ENCODE peak calls at places on chromosome 1, in six cellular contexts. M is cardiac fibroblast, D is Peyer's patch, P is fibroblast of pulmonary artery, G is left ventricle myocardium inferior, K is fibroblast of mammary gland. Z is an unnamed sample.

GRCh38 chr1:118902299-118903270 is 85.6 kb downstream of the TBX15 start:
- DNase-seq in K (peak), M (peak), G (no peak), D (no peak), P (no peak), Z (peak)

GRCh38 chr1:156387899-156388813 is 19.1 kb downstream of the RHBG start:
- DNase-seq in K (no peak), M (no peak), D (no peak), P (no peak), G (no peak), Z (no peak)

GRCh38 chr1:202618387-202619022 is 91.7 kb downstream of the SYT2 start:
- DNase-seq in K (peak), P (peak), D (no peak), M (peak), G (no peak), Z (peak)

GRCh38 chr1:59077739-59078503 is 219.0 kb upstream of the FGGY start:
- DNase-seq in P (no peak), G (no peak), M (no peak), D (no peak), K (no peak), Z (no peak)

GRCh38 chr1:150513275-150513885 is 2.2 kb upstream of the FALEC start:
- DNase-seq in K (peak), D (no peak), G (no peak), P (no peak), M (no peak), Z (no peak)

GRCh38 chr1:119080586-119080985 is 59.9 kb downstream of the WARS2 start:
- DNase-seq in K (peak), G (no peak), M (peak), D (no peak), P (peak), Z (peak)

GRCh38 chr1:26684763-26685162 is 11.1 kb upstream of the ARID1A start:
- DNase-seq in M (no peak), D (no peak), K (no peak), G (no peak), P (no peak), Z (no peak)

GRCh38 chr1:6447818-6448748 is 17.9 kb downstream of the TNFRSF25 start:
- DNase-seq in K (no peak), D (peak), M (no peak), P (no peak), G (no peak), Z (no peak)

GRCh38 chr1:201295346-201295745 is 12.0 kb downstream of the PKP1 start:
- DNase-seq in D (no peak), M (no peak), K (no peak), P (no peak), G (no peak), Z (no peak)

GRCh38 chr1:19450811-19451564 is 34.4 kb downstream of the CAPZB start:
- DNase-seq in G (no peak), D (no peak), P (peak), M (peak), K (peak), Z (peak)
- H3K4me3 ChIP-seq in G (no peak), D (no peak), P (no peak), M (no peak), K (no peak), Z (no peak)

DNA sequence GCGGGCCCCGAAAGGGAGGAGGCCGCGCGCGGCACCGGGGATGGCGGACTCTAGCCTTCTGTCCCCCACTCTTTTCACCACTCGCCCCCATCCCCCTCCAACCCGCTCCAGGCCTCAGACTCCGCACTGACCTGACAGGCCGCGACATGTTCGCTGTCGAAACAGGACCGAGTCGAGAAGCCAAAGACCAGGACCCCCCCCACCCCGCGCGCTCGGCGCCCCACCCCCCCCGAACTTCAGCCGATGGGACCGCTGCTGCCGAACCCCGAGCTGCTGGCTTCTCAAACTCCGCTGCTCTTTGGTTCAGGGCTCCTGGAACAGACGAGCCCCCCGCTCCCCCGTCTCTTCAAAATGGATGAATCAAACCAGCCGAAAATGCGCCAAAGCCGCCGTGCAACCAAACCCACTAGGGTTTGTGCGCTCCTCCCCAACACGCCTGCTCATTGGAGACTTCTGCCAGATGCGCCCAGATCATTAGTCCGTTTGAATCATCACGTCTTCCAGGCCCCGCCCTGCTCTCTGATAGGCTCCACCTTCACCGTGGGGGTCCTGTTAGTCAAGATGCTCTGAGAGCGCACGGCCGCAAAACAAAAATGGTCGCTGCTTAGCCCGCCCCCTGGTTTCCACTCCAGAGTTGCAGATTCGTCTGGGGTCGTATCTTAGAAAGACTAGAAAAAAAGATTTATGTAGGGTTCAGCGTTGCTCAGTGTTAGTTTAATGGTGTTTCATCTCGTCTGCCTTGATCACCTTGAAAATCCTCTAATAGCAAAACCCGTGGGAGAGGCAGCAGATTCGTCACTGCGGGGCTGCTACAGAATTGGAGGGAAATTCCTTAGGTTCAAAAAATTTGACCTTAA is at the start of gene NUCKS1:
- DNase-seq in P (peak), D (peak), M (peak), G (peak), K (peak), Z (peak)
- TF ChIP-seq CTCF in P (no peak), D (peak), M (peak), G (peak), K (peak), Z (peak)

GRCh38 chr1:23177031-23177430 is 8.4 kb upstream of the LUZP1 start:
- DNase-seq in M (no peak), K (no peak), D (no peak), P (no peak), G (no peak), Z (no peak)
- H3K4me3 ChIP-seq in M (peak), K (peak), D (peak), P (peak), G (peak), Z (peak)

GRCh38 chr1:147545133-147545532 is 3.8 kb downstream of the BCL9 start:
- DNase-seq in M (peak), D (peak), K (peak), P (peak), G (no peak), Z (peak)

GRCh38 chr1:147547065-147547464 is 5.8 kb downstream of the BCL9 start:
- DNase-seq in M (no peak), G (no peak), P (no peak), D (no peak), K (no peak), Z (no peak)

GRCh38 chr1:147539122-147539575 is 2.2 kb upstream of the BCL9 start:
- DNase-seq in G (no peak), K (peak), M (peak), D (no peak), P (peak), Z (peak)

GRCh38 chr1:147542549-147542857 is 1.2 kb downstream of the BCL9 start:
- DNase-seq in M (no peak), K (no peak), D (no peak), P (no peak), G (no peak), Z (no peak)

GRCh38 chr1:147541672-147542548 is 609 bp downstream of the BCL9 start:
- DNase-seq in K (peak), P (peak), D (no peak), M (peak), G (peak), Z (peak)
- TF ChIP-seq CTCF in K (no peak), P (no peak), D (no peak), M (no peak), G (no peak), Z (no peak)

Z was measured in choroid plexus epithelial cell.